ENCODE peak calls at places on chromosome 20, in eight cellular contexts. C is esophagus squamous epithelium, M is brain microvascular endothelial cell, W is astrocyte of the spinal cord, F is spleen, A is DND-41, S is mesendoderm, V is epithelial cell of esophagus. K is an unnamed sample.

GRCh38 chr20:32988008-32988407 is 16.2 kb downstream of the SUN5 start:
- DNase-seq in C (no peak), M (no peak), W (no peak), F (peak; percentile 35), A (no peak), S (no peak), V (no peak), K (no peak)

GRCh38 chr20:43458422-43458924 is 777 bp downstream of the SRSF6 start:
- DNase-seq in C (no peak), M (no peak), W (no peak), F (no peak), A (no peak), S (peak; percentile 22), V (no peak), K (no peak)

GRCh38 chr20:55500130-55500529 is 505.2 kb downstream of the CBLN4 start:
- DNase-seq in C (no peak), M (no peak), W (no peak), F (no peak), A (no peak), S (no peak), V (no peak), K (no peak)

GRCh38 chr20:25257130-25257529 is 9.2 kb downstream of the PYGB start:
- DNase-seq in C (no peak), M (no peak), W (no peak), F (no peak), A (no peak), S (no peak), V (no peak), K (no peak)

GRCh38 chr20:58651548-58651822 is 402 bp downstream of the STX16 start:
- DNase-seq in C (no peak), M (no peak), W (no peak), F (no peak), A (no peak), S (peak; percentile 54), V (no peak), K (no peak)

GRCh38 chr20:53077373-53078205 is 105.4 kb downstream of the TSHZ2 start:
- DNase-seq in C (no peak), M (no peak), W (peak; percentile 13), F (no peak), A (no peak), S (no peak), V (peak; percentile 72), K (no peak)

GRCh38 chr20:33130553-33130952 is 37.4 kb upstream of the BPIFA2 start:
- DNase-seq in C (no peak), M (no peak), W (peak; percentile 9), F (no peak), A (no peak), S (no peak), V (peak; percentile 68), K (no peak)

GRCh38 chr20:8401491-8401890 is 269.4 kb downstream of the PLCB1 start:
- DNase-seq in C (no peak), M (peak; percentile 32), W (peak; percentile 9), F (no peak), A (no peak), S (peak; percentile 42), V (no peak), K (no peak)

GRCh38 chr20:36175016-36175415 is 20.5 kb downstream of the EPB41L1 start:
- DNase-seq in C (no peak), M (peak; percentile 9), W (no peak), F (peak; percentile 45), A (no peak), S (no peak), V (no peak), K (no peak)

GRCh38 chr20:57065646-57066045 is 200.8 kb downstream of the BMP7 start:
- DNase-seq in C (no peak), M (peak; percentile 24), W (peak; percentile 25), F (no peak), A (no peak), S (peak; percentile 23), V (no peak), K (no peak)

GRCh38 chr20:24966317-24967012 is 17.4 kb downstream of the CST7 start:
- DNase-seq in C (no peak), M (no peak), W (no peak), F (peak; percentile 54), A (peak; percentile 2), S (no peak), V (no peak), K (no peak)

GRCh38 chr20:41352106-41352505 is 11.5 kb downstream of the LPIN3 start:
- DNase-seq in C (no peak), M (no peak), W (no peak), F (no peak), A (no peak), S (peak; percentile 40), V (no peak), K (no peak)

GRCh38 chr20:62590301-62591121 is 51.8 kb upstream of the SLCO4A1 start:
- DNase-seq in C (no peak), M (peak; percentile 17), W (peak; percentile 59), F (no peak), A (no peak), S (no peak), V (peak; percentile 60), K (no peak)

GRCh38 chr20:20480689-20481088 is 112.8 kb downstream of the INSM1 start:
- DNase-seq in C (no peak), M (peak; percentile 38), W (peak; percentile 73), F (no peak), A (no peak), S (no peak), V (peak; percentile 88), K (no peak)

GRCh38 chr20:25297141-25297905 is 49.4 kb downstream of the PYGB start:
- DNase-seq in C (no peak), M (no peak), W (no peak), F (no peak), A (no peak), S (no peak), V (no peak), K (no peak)

GRCh38 chr20:48342822-48343513 is 484.8 kb downstream of the PREX1 start:
- DNase-seq in C (no peak), M (no peak), W (no peak), F (no peak), A (no peak), S (no peak), V (no peak), K (no peak)

GRCh38 chr20:5095454-5095853 is 24.3 kb downstream of the PCNA start:
- DNase-seq in C (no peak), M (no peak), W (no peak), F (no peak), A (no peak), S (no peak), V (no peak), K (no peak)

GRCh38 chr20:60054716-60055371 is 96.6 kb downstream of the CDH26 start:
- DNase-seq in C (no peak), M (no peak), W (no peak), F (peak; percentile 83), A (peak; percentile 52), S (no peak), V (no peak), K (no peak)

GRCh38 chr20:25281541-25281991 is 33.7 kb downstream of the PYGB start:
- DNase-seq in C (no peak), M (no peak), W (no peak), F (peak; percentile 86), A (peak; percentile 60), S (no peak), V (no peak), K (peak; percentile 95)

GRCh38 chr20:57670288-57671071 is 39.3 kb downstream of the PMEPA1 start:
- DNase-seq in C (no peak), M (no peak), W (no peak), F (no peak), A (no peak), S (no peak), V (no peak), K (no peak)

DNA sequence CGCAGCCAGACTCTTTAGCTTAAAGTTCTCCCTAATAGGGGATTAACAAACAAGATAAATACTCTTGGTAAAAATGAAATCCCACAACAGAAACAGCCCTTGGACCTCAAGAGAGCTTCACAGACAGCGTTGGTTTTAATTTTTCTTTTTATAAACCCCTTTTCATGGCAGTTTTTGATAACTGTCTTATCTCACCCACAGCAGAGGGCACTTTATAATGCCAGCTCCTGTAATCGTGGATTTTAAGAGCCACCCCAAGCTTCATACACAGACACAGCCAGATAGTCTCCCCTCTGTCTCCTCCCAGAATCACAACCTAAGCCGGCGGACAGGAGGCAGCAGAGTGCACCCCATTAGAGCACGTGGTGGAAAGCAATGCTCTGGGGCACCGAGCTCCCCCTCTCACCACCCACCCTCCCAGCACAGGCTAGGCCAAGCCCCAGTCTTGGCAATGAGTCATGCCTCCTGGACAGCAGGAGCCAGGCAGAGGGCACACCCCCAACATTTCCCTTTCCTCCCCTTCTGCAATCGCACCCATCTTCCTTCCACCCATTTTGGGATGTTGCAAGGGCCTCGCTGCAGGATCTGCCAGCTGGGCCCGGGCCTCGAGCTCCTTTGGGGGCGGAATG is 2.5 kb downstream of the JAG1 start:
- DNase-seq in C (peak; percentile 69), M (peak; percentile 91), W (peak; percentile 90), F (peak; percentile 87), A (no peak), S (peak; percentile 85), V (peak; percentile 92), K (no peak)
- H3K4me3 ChIP-seq in C (peak overlapping the region; percentile 97), M (peak overlapping the region; percentile 86), W (peak overlapping the region; percentile 83), F (peak overlapping the region; percentile 59), A (no peak overlapping the region), S (no peak overlapping the region), V (peak overlapping the region; percentile 98), K (no peak overlapping the region)

GRCh38 chr20:63855363-63856110 is 5.8 kb upstream of the ABHD16B start:
- DNase-seq in C (no peak), M (no peak), W (no peak), F (peak; percentile 76), A (no peak), S (peak; percentile 42), V (no peak), K (no peak)

GRCh38 chr20:63854069-63854765 is 7.1 kb upstream of the ABHD16B start:
- DNase-seq in C (no peak), M (no peak), W (no peak), F (peak; percentile 79), A (no peak), S (peak; percentile 37), V (no peak), K (no peak)

GRCh38 chr20:63856111-63856511 is 5.2 kb upstream of the ABHD16B start:
- DNase-seq in C (no peak), M (no peak), W (no peak), F (peak; percentile 72), A (no peak), S (peak; percentile 38), V (no peak), K (no peak)

GRCh38 chr20:63857751-63858392 is 3.4 kb upstream of the ABHD16B start:
- DNase-seq in C (no peak), M (no peak), W (peak; percentile 35), F (peak; percentile 86), A (no peak), S (no peak), V (no peak), K (no peak)

GRCh38 chr20:63854766-63855362 is 6.4 kb upstream of the ABHD16B start:
- DNase-seq in C (no peak), M (no peak), W (no peak), F (peak; percentile 80), A (no peak), S (peak; percentile 44), V (no peak), K (no peak)
- H3K4me3 ChIP-seq in C (no peak overlapping the region), M (peak overlapping the region; percentile 20), W (no peak overlapping the region), F (no peak overlapping the region), A (no peak overlapping the region), S (no peak overlapping the region), V (no peak overlapping the region), K (no peak overlapping the region)

GRCh38 chr20:47318596-47319516 is 37.6 kb downstream of the ZMYND8 start:
- DNase-seq in C (no peak), M (peak; percentile 55), W (peak; percentile 82), F (peak; percentile 84), A (no peak), S (peak; percentile 91), V (peak; percentile 70), K (no peak)
- H3K4me3 ChIP-seq in C (peak overlapping the region; percentile 7), M (peak overlapping the region; percentile 12), W (peak overlapping the region; percentile 14), F (no peak overlapping the region), A (no peak overlapping the region), S (no peak overlapping the region), V (peak overlapping the region; percentile 36), K (no peak overlapping the region)

GRCh38 chr20:34875657-34876160 is 703 bp upstream of the ACSS2 start:
- DNase-seq in C (no peak), M (no peak), W (no peak), F (no peak), A (no peak), S (no peak), V (no peak), K (peak; percentile 12)
- H3K4me3 ChIP-seq in C (peak overlapping the region; percentile 96), M (peak overlapping the region; percentile 79), W (peak overlapping the region; percentile 80), F (peak overlapping the region; percentile 41), A (no peak overlapping the region), S (no peak overlapping the region), V (peak overlapping the region; percentile 13), K (peak overlapping the region; percentile 45)

K was measured in Jurkat, Clone E6-1.